ENCODE peak calls at places on chromosome 5, in five cellular contexts. W is NB4, J is endothelial cell of umbilical vein, B is K562, C is HepG2. Q is an unnamed sample.

GRCh38 chr5:42912184-42912766 is 100.6 kb upstream of the SELENOP start:
- DNase-seq in J (peak), C (peak), B (peak), W (peak), Q (peak)

GRCh38 chr5:143106175-143106574 is 297.3 kb downstream of the NR3C1 start:
- DNase-seq in J (peak), B (peak), W (peak), C (peak), Q (peak)

GRCh38 chr5:132760043-132760420 is 12.8 kb downstream of the CCNI2 start:
- DNase-seq in B (no peak), J (no peak), C (no peak), W (no peak), Q (no peak)

GRCh38 chr5:136026636-136027035 is 2.2 kb upstream of the TGFBI start:
- DNase-seq in W (no peak), C (no peak), J (no peak), B (no peak), Q (no peak)

GRCh38 chr5:14399054-14399657 is 182.4 kb upstream of the OTULINL start:
- DNase-seq in B (peak), C (peak), W (peak), J (peak), Q (peak)

GRCh38 chr5:170628691-170629565 is 125.1 kb downstream of the KCNIP1 start:
- DNase-seq in J (no peak), B (no peak), C (no peak), W (no peak), Q (no peak)

GRCh38 chr5:9894571-9895304 is 264.6 kb upstream of the TAS2R1 start:
- DNase-seq in W (no peak), C (no peak), B (no peak), J (no peak), Q (no peak)

GRCh38 chr5:139368613-139369012 is 14.5 kb downstream of the SLC23A1 start:
- DNase-seq in W (peak), J (peak), C (no peak), B (peak), Q (no peak)

GRCh38 chr5:54115768-54116403 is 194.5 kb downstream of the ARL15 start:
- DNase-seq in C (no peak), B (no peak), W (no peak), J (peak), Q (no peak)

GRCh38 chr5:85533324-85533723 is 1084.4 kb upstream of the COX7C start:
- DNase-seq in B (no peak), W (no peak), J (no peak), C (no peak), Q (no peak)

GRCh38 chr5:93277001-93277400 is 304.0 kb downstream of the NR2F1-AS1 start:
- DNase-seq in C (no peak), J (no peak), W (no peak), B (no peak), Q (no peak)

GRCh38 chr5:174082286-174082685 is 36.8 kb downstream of the NSG2 start:
- DNase-seq in B (no peak), W (no peak), C (no peak), J (no peak), Q (no peak)

GRCh38 chr5:62284946-62285891 is 20.8 kb upstream of the KIF2A start:
- DNase-seq in W (no peak), B (peak), J (no peak), C (no peak), Q (no peak)

GRCh38 chr5:31900296-31900865 is 261.4 kb downstream of the PDZD2 start:
- DNase-seq in J (no peak), W (no peak), B (no peak), C (no peak), Q (no peak)

GRCh38 chr5:127561254-127561653 is 43.8 kb downstream of the PRRC1 start:
- DNase-seq in B (no peak), C (no peak), W (no peak), J (no peak), Q (no peak)

GRCh38 chr5:149938791-149939358 is 5.7 kb downstream of the PDE6A start:
- DNase-seq in B (peak), W (peak), C (no peak), J (peak), Q (peak)

GRCh38 chr5:152995214-152995725 is 495.2 kb upstream of the GRIA1 start:
- DNase-seq in J (no peak), B (no peak), C (no peak), W (no peak), Q (no peak)

GRCh38 chr5:9194509-9194908 is 351.4 kb downstream of the SEMA5A start:
- DNase-seq in W (no peak), J (no peak), C (no peak), B (no peak), Q (no peak)

GRCh38 chr5:58046371-58046770 is 413.5 kb downstream of the PLK2 start:
- DNase-seq in W (no peak), B (peak), C (no peak), J (peak), Q (peak)

GRCh38 chr5:1367149-1367548 is 22.2 kb upstream of the CLPTM1L start:
- DNase-seq in W (no peak), J (no peak), B (peak), C (no peak), Q (no peak)

GRCh38 chr5:43044181-43044914 is 4.2 kb upstream of the ANXA2R start:
- DNase-seq in B (no peak), C (no peak), W (no peak), J (peak), Q (no peak)

GRCh38 chr5:82384025-82384750 is 106.0 kb upstream of the RPS23 start:
- DNase-seq in W (no peak), J (no peak), B (no peak), C (no peak), Q (no peak)

GRCh38 chr5:134224905-134225779 is 731 bp downstream of the PPP2CA start:
- DNase-seq in C (peak), J (peak), B (peak), W (peak), Q (peak)
- TF ChIP-seq POLR2A in C (no peak), J (no peak), B (no peak), W (no peak), Q (no peak)

GRCh38 chr5:97076098-97076497 is 66.3 kb downstream of the LIX1 start:
- DNase-seq in B (no peak), C (no peak), J (no peak), W (no peak), Q (no peak)
- TF ChIP-seq POLR2A in B (no peak), C (no peak), J (no peak), W (no peak), Q (no peak)

DNA sequence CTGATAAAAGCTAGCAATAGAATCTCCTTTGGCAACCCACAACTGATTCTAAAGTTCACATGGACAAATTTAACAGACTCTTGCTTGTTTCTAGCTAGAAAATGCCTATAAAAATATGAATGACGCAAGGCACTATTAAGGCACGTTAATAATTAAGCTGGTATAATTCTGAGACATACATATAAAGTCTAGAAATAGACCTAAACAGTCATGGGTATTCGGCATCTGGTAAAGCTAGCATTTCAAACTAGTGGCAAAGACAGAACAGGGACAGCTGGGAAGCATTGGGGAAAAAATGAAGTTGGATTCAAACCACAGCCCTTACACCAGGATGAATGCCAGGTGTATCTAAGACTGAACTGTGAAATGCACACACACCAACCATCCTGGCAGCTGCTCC is 5.2 kb upstream of the ZFP62 start:
- DNase-seq in B (no peak), J (no peak), W (no peak), C (no peak), Q (no peak)
- TF ChIP-seq POLR2A in B (no peak), J (no peak), W (no peak), C (no peak), Q (no peak)

DNA sequence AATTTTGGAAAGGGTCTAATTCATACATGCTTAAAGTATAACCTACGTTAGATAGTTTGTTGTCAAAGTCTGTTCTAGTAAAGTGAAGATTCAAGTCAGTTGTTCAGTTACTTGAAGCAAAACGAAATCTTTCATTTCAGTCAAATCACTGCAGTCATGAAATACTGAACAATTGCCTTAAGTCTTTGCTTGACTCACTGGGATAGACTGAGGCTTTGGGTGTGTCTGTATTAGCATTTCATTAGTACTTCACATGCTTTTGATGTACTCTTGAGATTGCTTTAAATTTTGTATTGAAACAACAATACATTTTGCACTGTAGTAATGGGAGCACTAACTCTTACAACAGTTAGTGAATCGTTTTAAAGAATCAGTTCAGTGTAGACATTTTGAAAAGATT is 4.0 kb upstream of the CMYA5 start:
- DNase-seq in C (no peak), W (no peak), B (no peak), J (no peak), Q (no peak)
- TF ChIP-seq POLR2A in C (no peak), W (no peak), B (no peak), J (no peak), Q (no peak)

GRCh38 chr5:102865510-102866314 is 110.6 kb downstream of the PAM start:
- DNase-seq in B (peak), W (peak), J (peak), C (no peak), Q (peak)
- TF ChIP-seq POLR2A in B (no peak), W (no peak), J (peak), C (no peak), Q (peak)

Q was measured in erythroblast.